ENCODE peak calls at places on chromosome 2, in eight cellular contexts. E is dorsolateral prefrontal cortex, Z is fibroblast of the aortic adventitia, I is adrenal gland, T is GM06990, F is SJSA1, X is lung, J is psoas muscle. Q is an unnamed sample.

GRCh38 chr2:64145119-64145518 is 899 bp upstream of the PELI1 start:
- DNase-seq in E (no peak), Z (no peak), I (no peak), T (no peak), F (no peak), X (no peak), J (no peak), Q (no peak)

GRCh38 chr2:101617188-101617587 is 80.3 kb upstream of the MAP4K4 start:
- DNase-seq in E (no peak), Z (peak), I (no peak), T (no peak), F (peak), X (no peak), J (no peak), Q (no peak)

GRCh38 chr2:120473522-120474271 is 127.8 kb downstream of the INHBB start:
- DNase-seq in E (no peak), Z (no peak), I (peak), T (no peak), F (no peak), X (no peak), J (no peak), Q (peak)

GRCh38 chr2:182904844-182905243 is 38.4 kb upstream of the FRZB start:
- DNase-seq in E (no peak), Z (no peak), I (no peak), T (no peak), F (no peak), X (no peak), J (no peak), Q (no peak)

GRCh38 chr2:119721462-119721861 is 38.3 kb upstream of the PTPN4 start:
- DNase-seq in E (no peak), Z (no peak), I (no peak), T (no peak), F (no peak), X (no peak), J (no peak), Q (no peak)

GRCh38 chr2:222709191-222709891 is 37.9 kb downstream of the MOGAT1 start:
- DNase-seq in E (peak), Z (peak), I (peak), T (peak), F (peak), X (peak), J (peak), Q (peak)

GRCh38 chr2:100807707-100808106 is 12.2 kb upstream of the NPAS2 start:
- DNase-seq in E (no peak), Z (no peak), I (no peak), T (no peak), F (no peak), X (no peak), J (no peak), Q (no peak)

GRCh38 chr2:30365201-30365600 is 81.8 kb upstream of the LCLAT1 start:
- DNase-seq in E (no peak), Z (no peak), I (no peak), T (no peak), F (no peak), X (no peak), J (no peak), Q (no peak)

GRCh38 chr2:38214209-38214717 is 138.3 kb upstream of the CYP1B1 start:
- DNase-seq in E (no peak), Z (no peak), I (no peak), T (no peak), F (no peak), X (no peak), J (no peak), Q (no peak)

GRCh38 chr2:216081487-216082387 is at the start of the genes PECR and TMEM169:
- DNase-seq in E (peak), Z (peak), I (peak), T (peak), F (peak), X (peak), J (peak), Q (peak)

GRCh38 chr2:150526006-150526405 is 38.5 kb upstream of the RND3 start:
- DNase-seq in E (no peak), Z (no peak), I (no peak), T (no peak), F (no peak), X (no peak), J (no peak), Q (no peak)

GRCh38 chr2:113981404-113982134 is 91.7 kb downstream of the ACTR3 start:
- DNase-seq in E (no peak), Z (peak), I (no peak), T (no peak), F (no peak), X (no peak), J (no peak), Q (no peak)

GRCh38 chr2:196242131-196242620 is 70.8 kb upstream of the STK17B start:
- DNase-seq in E (no peak), Z (peak), I (no peak), T (peak), F (peak), X (no peak), J (no peak), Q (no peak)

GRCh38 chr2:48264632-48265031 is 265.3 kb upstream of the STON1 start:
- DNase-seq in E (no peak), Z (no peak), I (no peak), T (no peak), F (no peak), X (no peak), J (no peak), Q (no peak)

GRCh38 chr2:100596465-100596864 is 33.7 kb downstream of the PDCL3 start:
- DNase-seq in E (no peak), Z (no peak), I (no peak), T (no peak), F (no peak), X (no peak), J (no peak), Q (no peak)

GRCh38 chr2:172098287-172098649 is 4.4 kb downstream of the DLX2 start:
- DNase-seq in E (no peak), Z (no peak), I (no peak), T (no peak), F (no peak), X (no peak), J (no peak), Q (no peak)

GRCh38 chr2:230592775-230593174 is 119.9 kb upstream of the CAB39 start:
- DNase-seq in E (no peak), Z (no peak), I (no peak), T (no peak), F (no peak), X (no peak), J (no peak), Q (no peak)

GRCh38 chr2:202019689-202020450 is 13.8 kb upstream of the FZD7 start:
- DNase-seq in E (no peak), Z (peak), I (no peak), T (no peak), F (no peak), X (no peak), J (peak), Q (no peak)

GRCh38 chr2:10243926-10244270 is 58.8 kb upstream of the HPCAL1 start:
- DNase-seq in E (no peak), Z (no peak), I (peak), T (no peak), F (no peak), X (no peak), J (peak), Q (no peak)

GRCh38 chr2:224145751-224146355 is 106.8 kb upstream of the SERPINE2 start:
- DNase-seq in E (no peak), Z (peak), I (no peak), T (no peak), F (peak), X (no peak), J (no peak), Q (peak)

GRCh38 chr2:66103581-66103980 is 331.3 kb upstream of the MEIS1 start:
- DNase-seq in E (no peak), Z (no peak), I (no peak), T (no peak), F (no peak), X (no peak), J (no peak), Q (no peak)

DNA sequence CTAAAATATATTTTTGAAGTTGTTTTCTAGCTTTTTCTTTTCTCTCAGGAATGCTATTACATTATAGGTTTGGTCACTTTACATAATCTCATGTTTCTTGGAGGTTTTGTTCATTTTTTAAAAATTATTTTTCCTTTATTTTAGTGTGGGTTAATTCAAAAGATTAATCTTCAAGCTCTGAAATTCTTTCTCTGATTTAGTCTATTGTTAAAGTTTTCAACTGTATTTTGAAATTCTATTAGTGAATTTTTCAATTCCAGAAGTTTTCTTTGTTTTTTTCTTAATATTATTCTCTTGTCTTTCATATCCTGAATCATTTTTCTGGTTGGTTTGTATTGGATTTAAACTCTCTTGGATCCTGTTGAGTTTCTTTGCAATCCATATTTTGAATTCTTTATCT is 80.4 kb downstream of the MSTN start:
- DNase-seq in E (no peak), Z (no peak), I (no peak), T (no peak), F (no peak), X (no peak), J (no peak), Q (no peak)
- H3K4me3 ChIP-seq in E (no peak), Z (no peak), I (no peak), T (no peak), F (no peak), X (no peak), J (no peak), Q (no peak)

GRCh38 chr2:175571078-175571653 is 389.7 kb upstream of the ATP5MC3 start:
- DNase-seq in E (no peak), Z (no peak), I (no peak), T (no peak), F (no peak), X (no peak), J (no peak), Q (no peak)

GRCh38 chr2:175574069-175574468 is 392.6 kb upstream of the ATP5MC3 start:
- DNase-seq in E (no peak), Z (no peak), I (no peak), T (no peak), F (no peak), X (no peak), J (no peak), Q (no peak)

GRCh38 chr2:175567435-175568061 is 386.0 kb upstream of the ATP5MC3 start:
- DNase-seq in E (no peak), Z (no peak), I (no peak), T (no peak), F (no peak), X (no peak), J (no peak), Q (no peak)

GRCh38 chr2:175568109-175568730 is 386.7 kb upstream of the ATP5MC3 start:
- DNase-seq in E (no peak), Z (no peak), I (no peak), T (no peak), F (no peak), X (no peak), J (no peak), Q (no peak)
- H3K4me3 ChIP-seq in E (no peak), Z (no peak), I (peak), T (no peak), F (no peak), X (no peak), J (no peak), Q (no peak)

DNA sequence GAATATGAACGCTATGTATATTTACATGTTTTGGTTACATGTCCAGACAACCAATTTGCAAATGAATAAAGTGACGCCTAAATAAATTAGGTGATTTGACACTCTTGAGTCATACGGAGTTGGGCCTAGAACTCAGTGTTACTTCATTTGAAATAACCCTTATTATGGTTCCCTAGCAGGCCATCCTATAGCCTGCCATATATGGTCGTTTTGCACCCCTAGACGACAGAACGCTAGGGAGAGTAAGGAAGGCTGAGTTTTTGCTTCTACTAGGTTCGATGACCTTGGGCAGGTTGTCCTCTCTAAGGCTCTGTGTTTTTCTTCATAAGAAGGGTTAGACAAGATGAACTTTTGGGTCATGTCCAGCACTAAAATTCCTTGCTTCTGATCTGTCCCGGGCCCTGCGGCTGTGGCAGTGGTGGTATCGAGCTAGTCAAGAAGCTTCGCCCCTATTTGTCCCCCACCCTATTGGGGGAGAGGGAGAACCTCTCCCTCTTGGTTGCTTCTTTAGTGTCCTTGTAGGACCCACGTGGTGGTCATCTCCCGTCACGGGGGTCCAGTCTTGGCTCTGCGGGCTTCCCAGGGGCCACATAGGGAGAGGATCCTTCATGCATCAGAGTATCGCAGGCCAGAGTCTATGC is 574 bp upstream of the EML4 start:
- DNase-seq in E (no peak), Z (no peak), I (no peak), T (no peak), F (no peak), X (no peak), J (no peak), Q (no peak)
- H3K4me3 ChIP-seq in E (peak), Z (peak), I (no peak), T (peak), F (peak), X (no peak), J (peak), Q (peak)

GRCh38 chr2:97752342-97753334 is 39.3 kb downstream of the ZAP70 start:
- DNase-seq in E (no peak), Z (no peak), I (no peak), T (no peak), F (no peak), X (no peak), J (no peak), Q (no peak)
- H3K4me3 ChIP-seq in E (no peak), Z (no peak), I (no peak), T (no peak), F (no peak), X (no peak), J (no peak), Q (no peak)

DNA sequence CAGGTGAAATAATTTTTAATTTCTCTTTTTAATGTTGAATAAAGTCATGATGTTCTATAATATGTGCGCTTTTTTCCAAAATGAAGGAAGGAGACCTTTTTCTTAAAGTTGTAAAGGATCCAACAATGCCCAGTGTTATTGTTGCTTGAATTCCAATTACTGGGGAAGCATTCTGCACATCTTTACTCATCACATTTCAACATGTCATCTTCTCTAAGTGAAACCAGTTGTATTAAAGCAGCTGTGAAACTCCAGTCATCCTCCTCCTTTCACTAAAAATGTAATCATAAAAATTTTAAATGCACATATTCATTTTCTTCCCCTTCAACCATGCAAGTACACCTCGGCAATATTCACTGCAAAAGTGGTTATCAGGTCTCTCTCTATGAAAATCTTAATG is 722.7 kb downstream of the TSN start:
- DNase-seq in E (no peak), Z (no peak), I (no peak), T (no peak), F (no peak), X (no peak), J (no peak), Q (no peak)
- H3K4me3 ChIP-seq in E (no peak), Z (no peak), I (no peak), T (no peak), F (no peak), X (no peak), J (no peak), Q (no peak)